ENCODE peak calls at places on chromosomes 4 and X, in ten cellular contexts. F is PC-3; Z is PC-9; V is cardiac muscle cell; C is SK-N-SH; D is CD8-positive, alpha-beta T cell; G is suprapubic skin; H is hepatocyte; Y is HCT116; N is choroid plexus epithelial cell. O is an unnamed sample.

GRCh38 chrX:18252644-18253359 is 32.1 kb upstream of the BEND2 start:
- DNase-seq in G (no peak), Z (no peak), F (no peak), N (peak), C (no peak), H (no peak), D (no peak), V (peak), Y (no peak), O (no peak)

GRCh38 chr4:26361287-26361686 is 40.5 kb downstream of the RBPJ start:
- DNase-seq in Y (no peak), V (no peak), C (no peak), D (no peak), Z (no peak), F (no peak), G (no peak), N (no peak), H (no peak), O (no peak)

GRCh38 chrX:49075347-49075746 is 1.5 kb upstream of the PRAF2 start:
- DNase-seq in D (no peak), V (no peak), F (no peak), C (no peak), Z (no peak), N (no peak), H (no peak), Y (no peak), G (no peak), O (no peak)

GRCh38 chrX:91414710-91415109 is 19.9 kb upstream of the PABPC5 start:
- DNase-seq in F (peak), N (no peak), H (peak), Y (no peak), V (no peak), D (no peak), Z (no peak), G (no peak), C (peak), O (peak)

GRCh38 chrX:39309018-39309620 is 507.9 kb downstream of the MID1IP1 start:
- DNase-seq in H (peak), D (peak), V (peak), F (no peak), G (no peak), Z (no peak), C (no peak), N (peak), Y (no peak), O (peak)

GRCh38 chr4:105074097-105074496 is 72.6 kb upstream of the TET2 start:
- DNase-seq in G (no peak), F (no peak), H (no peak), N (no peak), V (no peak), Y (no peak), D (no peak), Z (no peak), C (no peak), O (no peak)

GRCh38 chrX:22246620-22247019 is 26.1 kb upstream of the CBLL2 start:
- DNase-seq in C (no peak), D (no peak), N (peak), F (no peak), Y (no peak), V (no peak), H (no peak), G (no peak), Z (peak), O (peak)

GRCh38 chr4:8688041-8688907 is 95.7 kb downstream of the CPZ start:
- DNase-seq in G (peak), F (peak), C (peak), Z (peak), V (peak), N (peak), D (no peak), Y (peak), H (peak), O (peak)

GRCh38 chrX:44025611-44026010 is 52.4 kb upstream of the NDP start:
- DNase-seq in F (peak), C (no peak), G (no peak), Y (no peak), H (peak), Z (no peak), D (no peak), V (peak), N (peak), O (no peak)

GRCh38 chrX:9573282-9574106 is 108.6 kb downstream of the TBL1X start:
- DNase-seq in Z (no peak), F (no peak), N (no peak), D (no peak), C (no peak), Y (no peak), G (no peak), H (peak), V (no peak), O (no peak)

GRCh38 chr4:142550955-142551354 is 295.1 kb downstream of the INPP4B start:
- DNase-seq in Y (peak), D (no peak), Z (peak), C (no peak), V (no peak), N (no peak), G (no peak), H (no peak), F (peak), O (no peak)

GRCh38 chrX:29466441-29466840 is 748.9 kb upstream of the MAGEB2 start:
- DNase-seq in N (peak), Z (no peak), Y (no peak), H (no peak), F (no peak), V (peak), C (no peak), D (no peak), G (no peak), O (peak)

GRCh38 chr4:52102587-52102986 is 51.5 kb downstream of the SPATA18 start:
- DNase-seq in D (no peak), Y (no peak), Z (no peak), C (no peak), F (peak), N (no peak), G (no peak), V (no peak), H (no peak), O (peak)

GRCh38 chr4:88159137-88159725 is 792 bp upstream of the ABCG2 start:
- DNase-seq in Y (peak), Z (no peak), C (no peak), F (no peak), G (no peak), N (no peak), D (no peak), V (peak), H (no peak), O (no peak)

GRCh38 chrX:41300758-41301437 is 33.1 kb upstream of the DDX3X start:
- DNase-seq in N (peak), F (peak), H (no peak), Y (no peak), V (peak), C (no peak), D (no peak), Z (no peak), G (no peak), O (peak)

GRCh38 chrX:20596856-20597255 is 330.1 kb upstream of the RPS6KA3 start:
- DNase-seq in D (no peak), Y (no peak), F (no peak), C (no peak), V (no peak), N (no peak), Z (no peak), H (no peak), G (no peak), O (no peak)
- TF ChIP-seq CTCF in D (no peak), Y (no peak), F (no peak), C (no peak), V (no peak), N (no peak), Z (no peak), H (no peak), G (no peak), O (no peak)

DNA sequence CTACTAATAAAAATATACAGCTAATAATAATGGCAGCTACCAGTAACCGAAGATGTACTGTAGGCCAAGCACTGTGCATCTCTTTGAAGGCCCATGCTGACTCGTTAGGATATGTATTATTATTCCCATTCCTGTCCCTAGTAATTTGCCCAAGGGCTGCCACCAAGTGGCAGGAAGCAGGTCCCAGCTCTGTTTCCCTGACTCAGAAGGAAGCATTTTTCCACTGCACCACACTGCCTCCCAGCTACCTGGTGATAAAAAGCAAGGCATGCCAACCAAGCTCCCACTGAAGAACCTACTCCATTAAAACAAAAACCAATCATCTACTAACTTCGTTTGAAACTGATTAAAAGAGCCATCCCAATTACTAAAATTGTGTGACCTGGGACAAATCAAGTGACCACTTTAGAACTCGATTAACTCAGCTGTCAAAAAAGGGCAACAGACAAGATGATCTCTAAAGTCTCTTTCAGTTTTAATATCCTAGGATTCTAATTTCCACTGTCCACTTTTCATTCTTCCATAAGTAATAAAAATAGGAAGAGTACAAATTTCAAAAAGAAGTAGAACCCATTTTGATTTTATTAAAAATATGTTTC is 24.3 kb upstream of the PGM2 start:
- DNase-seq in Z (peak), G (no peak), C (peak), N (peak), F (peak), V (peak), D (no peak), H (peak), Y (peak), O (peak)
- TF ChIP-seq CTCF in Z (peak), G (peak), C (peak), N (peak), F (peak), V (peak), D (no peak), H (peak), Y (peak), O (peak)

DNA sequence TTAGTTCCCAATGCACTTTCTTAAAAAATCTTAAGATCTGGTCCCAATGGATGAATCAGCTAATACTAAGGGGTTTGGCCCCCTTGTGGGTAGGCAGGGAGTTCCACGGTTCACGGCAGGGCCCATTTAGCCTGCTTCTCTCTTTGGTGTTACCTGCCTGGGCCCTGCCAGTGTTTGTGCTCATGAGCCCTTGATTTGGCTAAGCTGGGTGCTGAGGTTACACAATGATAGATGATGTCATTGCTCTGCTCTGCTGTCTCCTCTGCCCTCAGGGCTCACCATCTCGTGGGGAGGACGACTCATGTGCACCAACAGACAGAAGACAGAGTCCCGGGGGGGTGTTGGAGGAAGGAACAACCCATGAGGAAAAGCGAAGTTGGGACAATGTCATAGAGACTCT is 24.4 kb downstream of the RTL5 start:
- DNase-seq in N (peak), Y (no peak), C (peak), F (peak), V (peak), D (no peak), H (no peak), G (no peak), Z (no peak), O (peak)
- TF ChIP-seq CTCF in N (peak), Y (no peak), C (no peak), F (no peak), V (no peak), D (no peak), H (no peak), G (no peak), Z (no peak), O (no peak)

GRCh38 chr4:168945291-168945690 is 64.8 kb downstream of the CBR4 start:
- DNase-seq in F (no peak), Z (no peak), G (no peak), Y (no peak), C (no peak), N (no peak), V (no peak), H (no peak), D (no peak), O (no peak)

GRCh38 chr4:168942985-168943384 is 67.1 kb downstream of the CBR4 start:
- DNase-seq in H (no peak), D (no peak), N (no peak), Y (peak), F (peak), V (no peak), C (no peak), G (no peak), Z (no peak), O (no peak)
- TF ChIP-seq CTCF in H (peak), D (no peak), N (peak), Y (peak), F (peak), V (peak), C (peak), G (no peak), Z (peak), O (peak)

DNA sequence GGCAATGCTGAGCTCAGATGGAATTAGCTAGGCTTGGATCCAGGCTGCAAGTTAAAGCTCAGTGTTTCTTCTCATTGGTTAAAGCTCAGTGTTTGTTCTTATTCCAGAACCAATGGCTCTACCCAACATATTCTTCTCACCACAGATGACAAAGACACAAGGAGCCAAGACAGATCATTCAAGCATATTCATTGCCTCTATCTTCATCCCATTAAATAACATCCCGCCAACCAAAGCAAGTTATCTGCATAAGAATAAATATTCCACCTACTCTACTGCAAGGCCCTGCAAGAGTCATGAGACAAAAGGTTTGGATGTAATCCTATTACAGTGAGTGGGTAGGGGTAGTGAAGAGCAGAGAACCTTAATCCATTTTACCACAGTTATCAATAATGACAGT is 766.5 kb downstream of the C4orf33 start:
- DNase-seq in Y (no peak), H (no peak), Z (no peak), N (no peak), G (no peak), F (no peak), D (no peak), C (no peak), V (no peak), O (no peak)
- TF ChIP-seq CTCF in Y (no peak), H (no peak), Z (no peak), N (no peak), G (no peak), F (no peak), D (no peak), C (no peak), V (no peak), O (no peak)

GRCh38 chr4:78662661-78663060 is 111.1 kb downstream of the ANXA3 start:
- DNase-seq in D (no peak), V (no peak), H (no peak), C (no peak), Y (no peak), N (no peak), G (no peak), F (no peak), Z (no peak), O (no peak)
- TF ChIP-seq CTCF in D (no peak), V (no peak), H (no peak), C (no peak), Y (no peak), N (no peak), G (no peak), F (no peak), Z (no peak), O (no peak)

O was measured in MCF 10A.